ENCODE peak calls at places on chromosomes 4 and X, in four cellular contexts. One of them, this sample, is unnamed.

GRCh38 chrX:75596178-75596577 is 73.3 kb upstream of the ZDHHC15 start:
- DNase-seq in breast epithelium: no peak
- DNase-seq in mesendoderm: peak
- DNase-seq in mucosa of descending colon: no peak
- DNase-seq in this sample: no peak

GRCh38 chr4:77433102-77433733 is 172.4 kb upstream of the CXCL13 start:
- DNase-seq in breast epithelium: no peak
- DNase-seq in mesendoderm: peak
- DNase-seq in mucosa of descending colon: peak
- DNase-seq in this sample: no peak

GRCh38 chrX:29872831-29873230 is 342.5 kb upstream of the MAGEB2 start:
- DNase-seq in breast epithelium: no peak
- DNase-seq in mesendoderm: no peak
- DNase-seq in mucosa of descending colon: no peak
- DNase-seq in this sample: no peak

GRCh38 chrX:23505531-23506303 is 161.6 kb upstream of the PRDX4 start:
- DNase-seq in breast epithelium: no peak
- DNase-seq in mesendoderm: peak
- DNase-seq in mucosa of descending colon: no peak
- DNase-seq in this sample: no peak

GRCh38 chr4:142345909-142346308 is 500.2 kb downstream of the INPP4B start:
- DNase-seq in breast epithelium: no peak
- DNase-seq in mesendoderm: no peak
- DNase-seq in mucosa of descending colon: no peak
- DNase-seq in this sample: no peak

GRCh38 chrX:78024349-78025108 is 55.1 kb upstream of the PGAM4 start:
- DNase-seq in breast epithelium: no peak
- DNase-seq in mesendoderm: peak
- DNase-seq in mucosa of descending colon: peak
- DNase-seq in this sample: no peak

GRCh38 chr4:152304220-152304619 is 231.7 kb downstream of the FBXW7 start:
- DNase-seq in breast epithelium: no peak
- DNase-seq in mesendoderm: peak
- DNase-seq in mucosa of descending colon: no peak
- DNase-seq in this sample: no peak

GRCh38 chrX:100650841-100651240 is 6.8 kb downstream of the SRPX2 start:
- DNase-seq in breast epithelium: no peak
- DNase-seq in mesendoderm: no peak
- DNase-seq in mucosa of descending colon: no peak
- DNase-seq in this sample: no peak

GRCh38 chrX:136711147-136711546 is 63.2 kb downstream of the CD40LG start:
- DNase-seq in breast epithelium: no peak
- DNase-seq in mesendoderm: peak
- DNase-seq in mucosa of descending colon: peak
- DNase-seq in this sample: peak

GRCh38 chrX:111071542-111072277 is 24.3 kb upstream of the PAK3 start:
- DNase-seq in breast epithelium: no peak
- DNase-seq in mesendoderm: no peak
- DNase-seq in mucosa of descending colon: no peak
- DNase-seq in this sample: no peak

GRCh38 chr4:184400375-184400870 is 73.9 kb downstream of the IRF2 start:
- DNase-seq in breast epithelium: no peak
- DNase-seq in mesendoderm: no peak
- DNase-seq in mucosa of descending colon: no peak
- DNase-seq in this sample: no peak

GRCh38 chr4:114223580-114223979 is 244.1 kb upstream of the ARSJ start:
- DNase-seq in breast epithelium: no peak
- DNase-seq in mesendoderm: no peak
- DNase-seq in mucosa of descending colon: no peak
- DNase-seq in this sample: no peak

GRCh38 chr4:111991163-111991562 is 154.1 kb upstream of the FAM241A start:
- DNase-seq in breast epithelium: no peak
- DNase-seq in mesendoderm: no peak
- DNase-seq in mucosa of descending colon: no peak
- DNase-seq in this sample: no peak

GRCh38 chrX:18872621-18873020 is 111.3 kb downstream of the PHKA2 start:
- DNase-seq in breast epithelium: no peak
- DNase-seq in mesendoderm: no peak
- DNase-seq in mucosa of descending colon: no peak
- DNase-seq in this sample: no peak

GRCh38 chr4:112897548-112897947 is 151.9 kb upstream of the ANK2 start:
- DNase-seq in breast epithelium: no peak
- DNase-seq in mesendoderm: peak
- DNase-seq in mucosa of descending colon: no peak
- DNase-seq in this sample: no peak

GRCh38 chr4:6892190-6892908 is 17.3 kb upstream of the TBC1D14 start:
- DNase-seq in breast epithelium: no peak
- DNase-seq in mesendoderm: peak
- DNase-seq in mucosa of descending colon: peak
- DNase-seq in this sample: no peak

GRCh38 chrX:130981836-130982235 is 76.3 kb upstream of the ARHGAP36 start:
- DNase-seq in breast epithelium: no peak
- DNase-seq in mesendoderm: no peak
- DNase-seq in mucosa of descending colon: no peak
- DNase-seq in this sample: no peak

GRCh38 chrX:19640693-19641374 is 125.5 kb upstream of the MAP3K15 start:
- DNase-seq in breast epithelium: no peak
- DNase-seq in mesendoderm: no peak
- DNase-seq in mucosa of descending colon: no peak
- DNase-seq in this sample: no peak

GRCh38 chr4:139907001-139907809 is 241.6 kb downstream of the MGST2 start:
- DNase-seq in breast epithelium: no peak
- DNase-seq in mesendoderm: no peak
- DNase-seq in mucosa of descending colon: no peak
- DNase-seq in this sample: no peak

GRCh38 chr4:31657859-31658258 is 937.7 kb downstream of the PCDH7 start:
- DNase-seq in breast epithelium: no peak
- DNase-seq in mesendoderm: no peak
- DNase-seq in mucosa of descending colon: no peak
- DNase-seq in this sample: no peak

GRCh38 chrX:57674861-57675260 is 5.2 kb downstream of the NLRP2B start:
- DNase-seq in breast epithelium: no peak
- DNase-seq in mesendoderm: no peak
- DNase-seq in mucosa of descending colon: no peak
- DNase-seq in this sample: no peak

GRCh38 chr4:151098191-151098590 is 1.2 kb upstream of the RPS3A start:
- DNase-seq in breast epithelium: no peak
- DNase-seq in mesendoderm: no peak
- DNase-seq in mucosa of descending colon: peak
- DNase-seq in this sample: peak

GRCh38 chr4:136664988-136665387 is 867.3 kb downstream of the PCDH18 start:
- DNase-seq in breast epithelium: no peak
- DNase-seq in mesendoderm: no peak
- DNase-seq in mucosa of descending colon: no peak
- DNase-seq in this sample: no peak

GRCh38 chr4:168917150-168917779 is 92.8 kb downstream of the CBR4 start:
- DNase-seq in breast epithelium: no peak
- DNase-seq in mesendoderm: peak
- DNase-seq in mucosa of descending colon: peak
- DNase-seq in this sample: no peak

GRCh38 chr4:149910604-149911367 is 95.1 kb upstream of the IQCM start:
- DNase-seq in breast epithelium: no peak
- DNase-seq in mesendoderm: no peak
- DNase-seq in mucosa of descending colon: peak
- DNase-seq in this sample: no peak
- H3K4me3 ChIP-seq in breast epithelium: no peak
- H3K4me3 ChIP-seq in mesendoderm: no peak
- H3K4me3 ChIP-seq in mucosa of descending colon: no peak
- H3K4me3 ChIP-seq in this sample: no peak

GRCh38 chr4:53508446-53508845 is 82.8 kb downstream of the LNX1 start:
- DNase-seq in breast epithelium: no peak
- DNase-seq in mesendoderm: no peak
- DNase-seq in mucosa of descending colon: no peak
- DNase-seq in this sample: no peak
- H3K4me3 ChIP-seq in breast epithelium: no peak
- H3K4me3 ChIP-seq in mesendoderm: no peak
- H3K4me3 ChIP-seq in mucosa of descending colon: no peak
- H3K4me3 ChIP-seq in this sample: no peak

GRCh38 chr4:1872918-1873269 is 1.7 kb downstream of the NSD2 start:
- DNase-seq in breast epithelium: no peak
- DNase-seq in mesendoderm: no peak
- DNase-seq in mucosa of descending colon: no peak
- DNase-seq in this sample: no peak
- H3K4me3 ChIP-seq in breast epithelium: no peak
- H3K4me3 ChIP-seq in mesendoderm: no peak
- H3K4me3 ChIP-seq in mucosa of descending colon: no peak
- H3K4me3 ChIP-seq in this sample: no peak

GRCh38 chrX:39165185-39165584 is 363.9 kb downstream of the MID1IP1 start:
- DNase-seq in breast epithelium: no peak
- DNase-seq in mesendoderm: no peak
- DNase-seq in mucosa of descending colon: no peak
- DNase-seq in this sample: no peak

GRCh38 chrX:39163585-39163984 is 362.3 kb downstream of the MID1IP1 start:
- DNase-seq in breast epithelium: no peak
- DNase-seq in mesendoderm: no peak
- DNase-seq in mucosa of descending colon: no peak
- DNase-seq in this sample: no peak

GRCh38 chrX:39167791-39168190 is 366.5 kb downstream of the MID1IP1 start:
- DNase-seq in breast epithelium: no peak
- DNase-seq in mesendoderm: no peak
- DNase-seq in mucosa of descending colon: no peak
- DNase-seq in this sample: no peak

GRCh38 chrX:39164212-39164611 is 363.0 kb downstream of the MID1IP1 start:
- DNase-seq in breast epithelium: no peak
- DNase-seq in mesendoderm: no peak
- DNase-seq in mucosa of descending colon: no peak
- DNase-seq in this sample: no peak

DNA sequence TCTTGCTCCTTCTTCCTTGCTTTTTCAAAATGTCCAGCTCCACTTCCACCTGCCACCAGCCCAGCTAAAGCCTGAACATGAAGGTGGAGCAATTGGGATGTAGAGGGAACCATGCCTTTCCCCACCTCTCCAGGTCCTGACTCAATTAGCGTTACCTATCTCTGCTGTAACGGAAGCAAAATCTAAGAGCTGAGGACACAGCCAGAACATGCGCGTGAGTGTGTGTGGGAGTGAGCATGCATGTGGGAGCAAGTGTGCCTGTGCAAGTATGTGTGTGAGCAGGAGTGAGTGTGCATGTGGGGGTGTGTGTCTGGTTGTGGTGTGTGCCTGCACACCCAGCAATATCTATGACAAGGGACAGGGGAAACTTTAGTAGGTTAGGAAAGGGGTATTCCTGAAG is 364.5 kb downstream of the MID1IP1 start:
- DNase-seq in breast epithelium: no peak
- DNase-seq in mesendoderm: no peak
- DNase-seq in mucosa of descending colon: no peak
- DNase-seq in this sample: no peak
- H3K4me3 ChIP-seq in breast epithelium: no peak
- H3K4me3 ChIP-seq in mesendoderm: no peak
- H3K4me3 ChIP-seq in mucosa of descending colon: no peak
- H3K4me3 ChIP-seq in this sample: no peak

GRCh38 chr4:5888222-5888701 is 4.6 kb downstream of the CRMP1 start:
- DNase-seq in breast epithelium: no peak
- DNase-seq in mesendoderm: peak
- DNase-seq in mucosa of descending colon: no peak
- DNase-seq in this sample: no peak

GRCh38 chr4:5885733-5886132 is 7.2 kb downstream of the CRMP1 start:
- DNase-seq in breast epithelium: no peak
- DNase-seq in mesendoderm: no peak
- DNase-seq in mucosa of descending colon: no peak
- DNase-seq in this sample: no peak

GRCh38 chr4:5888706-5889696 is 3.9 kb downstream of the CRMP1 start:
- DNase-seq in breast epithelium: no peak
- DNase-seq in mesendoderm: no peak
- DNase-seq in mucosa of descending colon: no peak
- DNase-seq in this sample: no peak

GRCh38 chr4:5887361-5888221 is 5.3 kb downstream of the CRMP1 start:
- DNase-seq in breast epithelium: no peak
- DNase-seq in mesendoderm: peak
- DNase-seq in mucosa of descending colon: peak
- DNase-seq in this sample: peak

DNA sequence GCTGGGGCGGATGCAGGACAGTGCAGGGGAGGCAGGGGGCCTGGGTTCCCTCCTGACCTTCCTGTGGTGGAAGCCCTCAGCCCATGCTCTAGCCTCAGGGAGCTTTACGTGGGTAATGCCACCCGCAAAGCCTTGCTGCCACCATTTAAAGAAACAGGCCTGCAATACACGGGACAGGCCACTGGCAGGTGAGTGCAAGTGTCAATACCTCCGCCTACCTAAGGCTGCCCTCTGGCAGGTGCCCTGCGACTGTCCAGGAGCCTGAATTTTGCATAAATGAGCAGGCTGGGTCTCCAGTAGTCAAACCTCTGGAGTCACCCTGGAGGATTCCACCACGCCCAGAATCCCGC is 5.9 kb downstream of the CRMP1 start:
- DNase-seq in breast epithelium: no peak
- DNase-seq in mesendoderm: no peak
- DNase-seq in mucosa of descending colon: no peak
- DNase-seq in this sample: no peak
- H3K4me3 ChIP-seq in breast epithelium: peak
- H3K4me3 ChIP-seq in mesendoderm: peak
- H3K4me3 ChIP-seq in mucosa of descending colon: no peak
- H3K4me3 ChIP-seq in this sample: peak